ENCODE peak calls at places on chromosomes 4 and X, in five cellular contexts. One of them, this sample, is unnamed.

GRCh38 chr4:74975848-74976824 is 43.2 kb downstream of the PARM1 start:
- DNase-seq in mesendoderm: no peak
- DNase-seq in astrocyte: no peak
- DNase-seq in GM12878: no peak
- DNase-seq in GM23248: no peak
- DNase-seq in this sample: no peak

GRCh38 chrX:124098089-124098488 is 136.6 kb downstream of the STAG2 start:
- DNase-seq in GM12878: no peak
- DNase-seq in astrocyte: peak; percentile 24
- DNase-seq in GM23248: peak; percentile 59
- DNase-seq in mesendoderm: peak; percentile 13
- DNase-seq in this sample: peak; percentile 52

GRCh38 chr4:48428926-48429325 is 54.2 kb upstream of the SLC10A4 start:
- DNase-seq in GM12878: no peak
- DNase-seq in astrocyte: no peak
- DNase-seq in mesendoderm: no peak
- DNase-seq in GM23248: no peak
- DNase-seq in this sample: no peak

GRCh38 chr4:48352793-48353192 is 11.5 kb downstream of the SLAIN2 start:
- DNase-seq in astrocyte: no peak
- DNase-seq in mesendoderm: no peak
- DNase-seq in GM12878: no peak
- DNase-seq in GM23248: no peak
- DNase-seq in this sample: no peak

GRCh38 chr4:4673070-4673469 is 131.2 kb upstream of the STX18 start:
- DNase-seq in GM23248: peak; percentile 88
- DNase-seq in astrocyte: peak; percentile 34
- DNase-seq in mesendoderm: peak; percentile 98
- DNase-seq in GM12878: no peak
- DNase-seq in this sample: no peak

GRCh38 chr4:105461221-105462041 is 12.4 kb downstream of the PPA2 start:
- DNase-seq in GM12878: no peak
- DNase-seq in mesendoderm: no peak
- DNase-seq in astrocyte: peak; percentile 57
- DNase-seq in GM23248: no peak
- DNase-seq in this sample: peak; percentile 90

GRCh38 chr4:40227284-40227683 is 30.5 kb downstream of the RHOH start:
- DNase-seq in astrocyte: no peak
- DNase-seq in GM12878: peak; percentile 77
- DNase-seq in mesendoderm: peak; percentile 16
- DNase-seq in GM23248: no peak
- DNase-seq in this sample: peak; percentile 76

GRCh38 chrX:128781506-128781905 is 729.3 kb upstream of the ACTRT1 start:
- DNase-seq in astrocyte: no peak
- DNase-seq in GM23248: no peak
- DNase-seq in GM12878: no peak
- DNase-seq in mesendoderm: peak; percentile 83
- DNase-seq in this sample: peak; percentile 43

GRCh38 chr4:68152411-68152810 is 22.7 kb upstream of the TMPRSS11F start:
- DNase-seq in mesendoderm: peak; percentile 36
- DNase-seq in GM23248: no peak
- DNase-seq in GM12878: no peak
- DNase-seq in astrocyte: peak; percentile 81
- DNase-seq in this sample: peak; percentile 12

GRCh38 chr4:65089666-65090065 is 580.6 kb downstream of the EPHA5 start:
- DNase-seq in GM23248: peak; percentile 1
- DNase-seq in mesendoderm: peak; percentile 51
- DNase-seq in astrocyte: peak; percentile 17
- DNase-seq in GM12878: no peak
- DNase-seq in this sample: peak; percentile 37

GRCh38 chrX:13938053-13938765 is 91.5 kb downstream of the GEMIN8 start:
- DNase-seq in GM12878: no peak
- DNase-seq in astrocyte: no peak
- DNase-seq in mesendoderm: peak; percentile 55
- DNase-seq in GM23248: peak; percentile 32
- DNase-seq in this sample: peak; percentile 14

GRCh38 chr4:114535725-114536124 is 62.9 kb upstream of the UGT8 start:
- DNase-seq in astrocyte: no peak
- DNase-seq in mesendoderm: no peak
- DNase-seq in GM23248: no peak
- DNase-seq in GM12878: no peak
- DNase-seq in this sample: no peak

GRCh38 chrX:135086197-135086854 is 34.0 kb downstream of the ETDB start:
- DNase-seq in GM12878: peak; percentile 15
- DNase-seq in astrocyte: peak; percentile 34
- DNase-seq in GM23248: peak; percentile 78
- DNase-seq in mesendoderm: peak; percentile 84
- DNase-seq in this sample: peak; percentile 83

GRCh38 chr4:34037280-34037679 is 2207.0 kb downstream of the ARAP2 start:
- DNase-seq in mesendoderm: no peak
- DNase-seq in GM23248: no peak
- DNase-seq in astrocyte: no peak
- DNase-seq in GM12878: no peak
- DNase-seq in this sample: no peak

GRCh38 chr4:164906368-164906767 is 29.4 kb downstream of the APELA start:
- DNase-seq in astrocyte: no peak
- DNase-seq in mesendoderm: no peak
- DNase-seq in GM12878: no peak
- DNase-seq in GM23248: no peak
- DNase-seq in this sample: no peak

GRCh38 chr4:38071801-38072567 is 111.8 kb downstream of the PTTG2 start:
- DNase-seq in GM23248: no peak
- DNase-seq in GM12878: no peak
- DNase-seq in astrocyte: no peak
- DNase-seq in mesendoderm: no peak
- DNase-seq in this sample: peak; percentile 38

GRCh38 chr4:8835521-8836365 is 35.9 kb downstream of the HMX1 start:
- DNase-seq in astrocyte: no peak
- DNase-seq in GM23248: no peak
- DNase-seq in GM12878: no peak
- DNase-seq in mesendoderm: no peak
- DNase-seq in this sample: no peak

GRCh38 chr4:24055623-24056022 is 165.8 kb upstream of the PPARGC1A start:
- DNase-seq in mesendoderm: no peak
- DNase-seq in GM23248: no peak
- DNase-seq in astrocyte: no peak
- DNase-seq in GM12878: no peak
- DNase-seq in this sample: no peak

GRCh38 chrX:11113731-11114130 is 2.6 kb downstream of the HCCS start:
- DNase-seq in GM12878: no peak
- DNase-seq in astrocyte: no peak
- DNase-seq in mesendoderm: no peak
- DNase-seq in GM23248: peak; percentile 45
- DNase-seq in this sample: peak; percentile 44
- H3K4me2 ChIP-seq in GM12878: peak overlapping the region; percentile 43
- H3K4me2 ChIP-seq in astrocyte: peak overlapping the region; percentile 57
- H3K4me2 ChIP-seq in mesendoderm: no peak overlapping the region
- H3K4me2 ChIP-seq in GM23248: no peak overlapping the region
- H3K4me2 ChIP-seq in this sample: peak overlapping the region; percentile 78

GRCh38 chrX:150664290-150664689 is 28.9 kb upstream of the MTMR1 start:
- DNase-seq in GM12878: no peak
- DNase-seq in GM23248: no peak
- DNase-seq in mesendoderm: no peak
- DNase-seq in astrocyte: no peak
- DNase-seq in this sample: no peak

GRCh38 chrX:150663061-150663460 is 30.1 kb upstream of the MTMR1 start:
- DNase-seq in GM23248: no peak
- DNase-seq in mesendoderm: no peak
- DNase-seq in astrocyte: no peak
- DNase-seq in GM12878: no peak
- DNase-seq in this sample: no peak
- H3K4me2 ChIP-seq in GM23248: no peak overlapping the region
- H3K4me2 ChIP-seq in mesendoderm: no peak overlapping the region
- H3K4me2 ChIP-seq in astrocyte: no peak overlapping the region
- H3K4me2 ChIP-seq in GM12878: no peak overlapping the region
- H3K4me2 ChIP-seq in this sample: no peak overlapping the region

GRCh38 chr4:147617841-147618421 is 734 bp downstream of the TMEM184C start:
- DNase-seq in GM23248: no peak
- DNase-seq in mesendoderm: no peak
- DNase-seq in astrocyte: no peak
- DNase-seq in GM12878: peak; percentile 2
- DNase-seq in this sample: peak; percentile 27
- H3K4me2 ChIP-seq in GM23248: peak overlapping the region; percentile 93
- H3K4me2 ChIP-seq in mesendoderm: peak overlapping the region; percentile 90
- H3K4me2 ChIP-seq in astrocyte: peak overlapping the region; percentile 93
- H3K4me2 ChIP-seq in GM12878: peak overlapping the region; percentile 86
- H3K4me2 ChIP-seq in this sample: peak overlapping the region; percentile 92

GRCh38 chr4:185565696-185566095 is 30.4 kb upstream of the PDLIM3 start:
- DNase-seq in GM23248: no peak
- DNase-seq in mesendoderm: no peak
- DNase-seq in astrocyte: no peak
- DNase-seq in GM12878: no peak
- DNase-seq in this sample: no peak
- H3K4me2 ChIP-seq in GM23248: no peak overlapping the region
- H3K4me2 ChIP-seq in mesendoderm: no peak overlapping the region
- H3K4me2 ChIP-seq in astrocyte: no peak overlapping the region
- H3K4me2 ChIP-seq in GM12878: no peak overlapping the region
- H3K4me2 ChIP-seq in this sample: no peak overlapping the region

DNA sequence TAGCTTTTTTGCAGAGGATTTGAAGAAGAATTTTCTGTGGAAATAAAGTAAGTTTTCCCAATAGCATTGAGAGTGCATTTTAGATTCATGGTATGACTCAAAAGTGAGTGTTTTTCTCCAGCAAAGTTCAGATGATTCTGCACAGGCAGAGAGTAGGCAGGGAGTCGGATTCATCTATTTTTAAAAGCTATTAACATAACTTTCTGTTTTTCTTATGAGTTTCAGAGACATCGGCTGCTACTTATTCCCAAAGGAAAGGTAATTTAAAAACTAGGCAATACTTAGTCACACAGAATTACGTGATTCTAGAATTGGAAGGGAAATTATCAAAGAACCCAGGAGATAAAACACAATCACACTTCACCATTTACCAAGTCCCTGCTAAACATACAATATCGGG is 4.4 kb downstream of the CCDC110 start:
- DNase-seq in mesendoderm: no peak
- DNase-seq in GM12878: no peak
- DNase-seq in GM23248: peak; percentile 59
- DNase-seq in astrocyte: no peak
- DNase-seq in this sample: no peak
- H3K4me2 ChIP-seq in mesendoderm: no peak overlapping the region
- H3K4me2 ChIP-seq in GM12878: no peak overlapping the region
- H3K4me2 ChIP-seq in GM23248: peak overlapping the region; percentile 39
- H3K4me2 ChIP-seq in astrocyte: peak overlapping the region; percentile 70
- H3K4me2 ChIP-seq in this sample: no peak overlapping the region

DNA sequence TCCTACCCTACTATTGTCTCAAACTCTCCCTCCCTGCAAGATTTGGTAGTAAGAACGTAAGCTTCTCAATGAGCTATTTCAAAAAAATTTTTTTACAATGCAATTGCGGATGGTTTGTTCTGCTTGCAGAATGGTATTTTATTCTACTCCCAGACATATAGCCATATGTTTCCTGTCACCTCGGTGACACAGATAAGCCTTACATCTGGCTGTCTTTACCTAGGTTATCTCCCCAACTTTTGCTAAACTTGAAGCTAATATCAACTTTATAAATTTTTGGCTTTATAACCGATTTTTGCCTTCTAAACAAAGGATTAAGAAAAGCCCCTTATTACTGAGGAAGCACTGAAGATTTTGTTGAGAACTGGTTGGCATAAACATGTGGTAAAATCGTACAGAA is 331.5 kb downstream of the TENM3 start:
- DNase-seq in astrocyte: no peak
- DNase-seq in GM23248: no peak
- DNase-seq in mesendoderm: no peak
- DNase-seq in GM12878: no peak
- DNase-seq in this sample: no peak
- H3K4me2 ChIP-seq in astrocyte: peak overlapping the region; percentile 41
- H3K4me2 ChIP-seq in GM23248: no peak overlapping the region
- H3K4me2 ChIP-seq in mesendoderm: no peak overlapping the region
- H3K4me2 ChIP-seq in GM12878: no peak overlapping the region
- H3K4me2 ChIP-seq in this sample: no peak overlapping the region

GRCh38 chr4:172985552-172985951 is 183.1 kb upstream of the GALNT7 start:
- DNase-seq in GM12878: no peak
- DNase-seq in astrocyte: peak; percentile 85
- DNase-seq in mesendoderm: no peak
- DNase-seq in GM23248: no peak
- DNase-seq in this sample: peak; percentile 53
- H3K4me2 ChIP-seq in GM12878: no peak overlapping the region
- H3K4me2 ChIP-seq in astrocyte: no peak overlapping the region
- H3K4me2 ChIP-seq in mesendoderm: no peak overlapping the region
- H3K4me2 ChIP-seq in GM23248: no peak overlapping the region
- H3K4me2 ChIP-seq in this sample: peak overlapping the region; percentile 54

DNA sequence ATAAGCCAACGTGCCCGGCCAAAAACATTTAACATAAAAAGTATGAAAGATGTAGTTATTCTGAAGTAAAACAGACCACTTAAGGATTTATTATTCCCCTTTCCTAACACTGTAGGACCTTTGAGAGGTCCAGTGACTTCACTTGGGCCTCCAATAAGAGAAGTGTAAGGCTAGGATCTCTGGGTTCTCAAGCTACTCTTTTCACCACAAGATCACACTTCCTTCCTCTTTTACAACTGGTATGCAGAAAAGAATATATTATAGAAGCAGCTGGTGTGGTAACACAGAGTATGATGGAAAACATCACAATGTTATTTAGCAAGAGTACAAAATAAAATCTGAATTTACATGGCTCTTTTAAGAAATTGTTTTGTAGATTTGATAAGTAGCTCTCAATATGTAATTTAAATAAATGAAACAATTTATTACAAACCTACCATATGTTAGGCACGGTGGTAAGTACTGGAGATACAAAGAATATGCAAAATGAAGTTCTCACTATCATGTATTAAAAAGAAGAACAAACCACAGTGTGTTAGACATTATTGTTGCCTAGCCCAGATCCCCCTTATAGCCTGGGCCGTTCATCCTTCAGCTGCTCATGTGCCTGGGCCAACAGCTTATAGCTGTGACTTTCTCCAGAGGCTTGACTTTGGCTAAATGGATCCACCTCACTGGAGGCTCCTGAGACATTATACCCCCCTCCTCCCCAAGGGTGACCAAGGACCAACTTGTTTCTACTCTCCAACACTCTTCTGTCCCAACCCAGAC is 30.0 kb upstream of the CCNG2 start:
- DNase-seq in GM23248: no peak
- DNase-seq in mesendoderm: no peak
- DNase-seq in GM12878: no peak
- DNase-seq in astrocyte: no peak
- DNase-seq in this sample: peak; percentile 49
- H3K4me2 ChIP-seq in GM23248: no peak overlapping the region
- H3K4me2 ChIP-seq in mesendoderm: no peak overlapping the region
- H3K4me2 ChIP-seq in GM12878: no peak overlapping the region
- H3K4me2 ChIP-seq in astrocyte: no peak overlapping the region
- H3K4me2 ChIP-seq in this sample: no peak overlapping the region

GRCh38 chr4:177385576-177386320 is 56.5 kb downstream of the AGA start:
- DNase-seq in mesendoderm: no peak
- DNase-seq in GM23248: no peak
- DNase-seq in astrocyte: peak; percentile 14
- DNase-seq in GM12878: no peak
- DNase-seq in this sample: no peak
- H3K4me2 ChIP-seq in mesendoderm: no peak overlapping the region
- H3K4me2 ChIP-seq in GM23248: no peak overlapping the region
- H3K4me2 ChIP-seq in astrocyte: no peak overlapping the region
- H3K4me2 ChIP-seq in GM12878: no peak overlapping the region
- H3K4me2 ChIP-seq in this sample: no peak overlapping the region

GRCh38 chrX:19555236-19555635 is 39.9 kb upstream of the MAP3K15 start:
- DNase-seq in GM12878: no peak
- DNase-seq in GM23248: no peak
- DNase-seq in mesendoderm: no peak
- DNase-seq in astrocyte: no peak
- DNase-seq in this sample: no peak
- H3K4me2 ChIP-seq in GM12878: no peak overlapping the region
- H3K4me2 ChIP-seq in GM23248: peak overlapping the region; percentile 53
- H3K4me2 ChIP-seq in mesendoderm: no peak overlapping the region
- H3K4me2 ChIP-seq in astrocyte: peak overlapping the region; percentile 59
- H3K4me2 ChIP-seq in this sample: no peak overlapping the region

This sample was measured in MM.1S.